ENCODE peak calls at places on chromosomes 3 and 15, in four cellular contexts. One of them, this sample, is unnamed.
A peak's percentile ranks its signal among the peaks of the same experiment; 100 is the strongest.

GRCh38 chr15:63909819-63910437 is 76.2 kb upstream of the HERC1 start:
- DNase-seq in H1: no peak
- DNase-seq in NT2/D1: no peak
- DNase-seq in K562: no peak
- DNase-seq in this sample: no peak

GRCh38 chr3:70308760-70309159 is 3.7 kb downstream of the MDFIC2 start:
- DNase-seq in H1: no peak
- DNase-seq in NT2/D1: peak; percentile 16
- DNase-seq in K562: peak; percentile 1
- DNase-seq in this sample: no peak

GRCh38 chr3:89098964-89099585 is 8.3 kb upstream of the EPHA3 start:
- DNase-seq in H1: peak; percentile 56
- DNase-seq in NT2/D1: peak; percentile 42
- DNase-seq in K562: peak; percentile 34
- DNase-seq in this sample: no peak

GRCh38 chr3:8606666-8607065 is 37.9 kb downstream of the SSUH2 start:
- DNase-seq in H1: no peak
- DNase-seq in NT2/D1: no peak
- DNase-seq in K562: no peak
- DNase-seq in this sample: no peak

GRCh38 chr15:40511093-40511471 is 40.3 kb downstream of the CHST14 start:
- DNase-seq in H1: no peak
- DNase-seq in NT2/D1: no peak
- DNase-seq in K562: no peak
- DNase-seq in this sample: no peak

GRCh38 chr3:46667657-46668056 is 25.8 kb downstream of the ALS2CL start:
- DNase-seq in H1: no peak
- DNase-seq in NT2/D1: no peak
- DNase-seq in K562: no peak
- DNase-seq in this sample: no peak

GRCh38 chr3:8239718-8240698 is 261.6 kb upstream of the LMCD1 start:
- DNase-seq in H1: peak; percentile 49
- DNase-seq in NT2/D1: peak; percentile 59
- DNase-seq in K562: peak; percentile 52
- DNase-seq in this sample: no peak

GRCh38 chr3:105715372-105715771 is 153.4 kb downstream of the CBLB start:
- DNase-seq in H1: no peak
- DNase-seq in NT2/D1: no peak
- DNase-seq in K562: no peak
- DNase-seq in this sample: no peak

GRCh38 chr3:121063628-121064027 is 155.6 kb downstream of the STXBP5L start:
- DNase-seq in H1: no peak
- DNase-seq in NT2/D1: peak; percentile 18
- DNase-seq in K562: peak; percentile 4
- DNase-seq in this sample: no peak

GRCh38 chr3:133663569-133664313 is 2.0 kb upstream of the TOPBP1 start:
- DNase-seq in H1: peak; percentile 47
- DNase-seq in NT2/D1: peak; percentile 62
- DNase-seq in K562: peak; percentile 79
- DNase-seq in this sample: no peak

GRCh38 chr3:160049570-160049969 is 60.9 kb downstream of the IL12A start:
- DNase-seq in H1: no peak
- DNase-seq in NT2/D1: no peak
- DNase-seq in K562: no peak
- DNase-seq in this sample: no peak

GRCh38 chr3:138862531-138862923 is 27.8 kb upstream of the PIK3CB start:
- DNase-seq in H1: peak; percentile 49
- DNase-seq in NT2/D1: peak; percentile 42
- DNase-seq in K562: peak; percentile 44
- DNase-seq in this sample: no peak

GRCh38 chr3:55434789-55435188 is 52.3 kb downstream of the WNT5A start:
- DNase-seq in H1: peak; percentile 54
- DNase-seq in NT2/D1: peak; percentile 13
- DNase-seq in K562: peak; percentile 30
- DNase-seq in this sample: no peak

GRCh38 chr3:145650170-145650569 is 510.8 kb downstream of the PLOD2 start:
- DNase-seq in H1: no peak
- DNase-seq in NT2/D1: no peak
- DNase-seq in K562: no peak
- DNase-seq in this sample: no peak

GRCh38 chr3:157594413-157594812 is 91.2 kb upstream of the VEPH1 start:
- DNase-seq in H1: no peak
- DNase-seq in NT2/D1: no peak
- DNase-seq in K562: no peak
- DNase-seq in this sample: no peak

GRCh38 chr15:73948982-73949381 is 22.7 kb downstream of the LOXL1 start:
- DNase-seq in H1: no peak
- DNase-seq in NT2/D1: no peak
- DNase-seq in K562: no peak
- DNase-seq in this sample: no peak

GRCh38 chr3:42814914-42815507 is 5.8 kb downstream of the ACKR2 start:
- DNase-seq in H1: no peak
- DNase-seq in NT2/D1: no peak
- DNase-seq in K562: peak; percentile 89
- DNase-seq in this sample: no peak

GRCh38 chr15:69390575-69390974 is 23.6 kb upstream of the KIF23 start:
- DNase-seq in H1: no peak
- DNase-seq in NT2/D1: no peak
- DNase-seq in K562: no peak
- DNase-seq in this sample: no peak

GRCh38 chr3:66561374-66561773 is 60.6 kb upstream of the LRIG1 start:
- DNase-seq in H1: no peak
- DNase-seq in NT2/D1: no peak
- DNase-seq in K562: no peak
- DNase-seq in this sample: no peak

GRCh38 chr15:63977102-63977501 is 69.2 kb downstream of the DAPK2 start:
- DNase-seq in H1: no peak
- DNase-seq in NT2/D1: no peak
- DNase-seq in K562: no peak
- DNase-seq in this sample: no peak

GRCh38 chr3:130892759-130893239 is 1.1 kb upstream of the ATP2C1 start:
- DNase-seq in H1: no peak
- DNase-seq in NT2/D1: peak; percentile 63
- DNase-seq in K562: peak; percentile 81
- DNase-seq in this sample: peak; percentile 64

GRCh38 chr3:193737191-193737751 is 144.3 kb downstream of the OPA1 start:
- DNase-seq in H1: no peak
- DNase-seq in NT2/D1: no peak
- DNase-seq in K562: no peak
- DNase-seq in this sample: no peak

GRCh38 chr15:43518073-43518761 is 809 bp downstream of the MAP1A start:
- DNase-seq in H1: peak; percentile 62
- DNase-seq in NT2/D1: no peak
- DNase-seq in K562: peak; percentile 87
- DNase-seq in this sample: no peak

GRCh38 chr3:188780188-188781147 is 391.3 kb upstream of the TPRG1 start:
- DNase-seq in H1: no peak
- DNase-seq in NT2/D1: no peak
- DNase-seq in K562: no peak
- DNase-seq in this sample: no peak

GRCh38 chr15:67103869-67104268 is 38.5 kb downstream of the SMAD3 start:
- DNase-seq in H1: no peak
- DNase-seq in NT2/D1: no peak
- DNase-seq in K562: no peak
- DNase-seq in this sample: no peak

GRCh38 chr3:137050281-137050680 is 92.5 kb downstream of the IL20RB start:
- DNase-seq in H1: no peak
- DNase-seq in NT2/D1: no peak
- DNase-seq in K562: no peak
- DNase-seq in this sample: no peak

GRCh38 chr3:38157117-38157516 is 8.2 kb upstream of the OXSR1 start:
- DNase-seq in H1: no peak
- DNase-seq in NT2/D1: no peak
- DNase-seq in K562: peak; percentile 30
- DNase-seq in this sample: no peak

GRCh38 chr3:133944181-133944580 is 48.5 kb upstream of the RAB6B start:
- DNase-seq in H1: no peak
- DNase-seq in NT2/D1: no peak
- DNase-seq in K562: no peak
- DNase-seq in this sample: no peak

GRCh38 chr3:140093742-140094141 is 158.8 kb downstream of the CLSTN2 start:
- DNase-seq in H1: no peak
- DNase-seq in NT2/D1: no peak
- DNase-seq in K562: no peak
- DNase-seq in this sample: no peak

GRCh38 chr3:123725652-123726400 is 141.0 kb upstream of the HACD2 start:
- DNase-seq in H1: no peak
- DNase-seq in NT2/D1: no peak
- DNase-seq in K562: no peak
- DNase-seq in this sample: no peak

DNA sequence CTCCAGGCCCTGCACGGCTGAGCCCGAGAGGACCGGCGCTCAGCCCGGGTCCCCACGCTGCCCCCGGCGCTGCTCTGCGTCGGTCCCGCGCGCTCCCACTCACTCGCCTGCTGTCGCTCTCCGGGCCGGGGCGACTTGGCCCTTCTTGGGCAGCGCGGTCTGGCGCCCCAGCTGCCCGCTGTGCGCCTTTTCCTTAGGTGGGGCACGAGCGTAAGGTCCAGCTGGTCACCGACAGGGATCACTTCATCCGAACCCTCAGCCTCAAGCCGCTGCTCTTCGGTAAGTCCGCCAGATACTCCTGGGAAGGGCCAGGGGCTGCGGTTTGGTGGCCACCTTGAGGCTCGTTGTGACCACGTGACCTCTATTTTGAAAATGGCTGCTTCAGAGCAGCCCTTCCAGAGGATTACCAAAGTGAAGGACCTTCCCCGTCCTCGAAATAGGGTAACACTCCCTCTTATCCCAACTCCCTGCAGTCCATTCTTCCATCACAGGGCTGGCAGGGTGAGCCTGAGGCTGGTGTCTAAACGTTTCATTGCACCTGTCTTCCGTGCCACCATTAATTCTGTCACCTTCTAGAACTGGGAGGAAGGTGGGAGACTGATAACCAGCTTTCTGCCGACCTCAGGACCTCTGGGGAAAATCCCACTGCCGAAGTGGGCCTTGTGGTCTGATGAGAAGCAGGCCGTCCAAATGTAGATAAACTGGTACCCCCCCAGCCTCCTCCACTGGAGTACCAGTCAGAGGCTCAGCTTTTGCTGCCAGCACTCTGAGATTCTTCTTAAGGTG is 788 bp downstream of the P4HTM start:
- DNase-seq in H1: peak; percentile 72
- DNase-seq in NT2/D1: no peak
- DNase-seq in K562: no peak
- DNase-seq in this sample: no peak
- TF ChIP-seq YY1 in H1: peak; percentile 92
- TF ChIP-seq YY1 in NT2/D1: peak; percentile 39
- TF ChIP-seq YY1 in K562: no peak
- TF ChIP-seq YY1 in this sample: peak; percentile 90

GRCh38 chr3:185878920-185879319 is 54.1 kb upstream of the IGF2BP2 start:
- DNase-seq in H1: no peak
- DNase-seq in NT2/D1: no peak
- DNase-seq in K562: no peak
- DNase-seq in this sample: no peak

DNA sequence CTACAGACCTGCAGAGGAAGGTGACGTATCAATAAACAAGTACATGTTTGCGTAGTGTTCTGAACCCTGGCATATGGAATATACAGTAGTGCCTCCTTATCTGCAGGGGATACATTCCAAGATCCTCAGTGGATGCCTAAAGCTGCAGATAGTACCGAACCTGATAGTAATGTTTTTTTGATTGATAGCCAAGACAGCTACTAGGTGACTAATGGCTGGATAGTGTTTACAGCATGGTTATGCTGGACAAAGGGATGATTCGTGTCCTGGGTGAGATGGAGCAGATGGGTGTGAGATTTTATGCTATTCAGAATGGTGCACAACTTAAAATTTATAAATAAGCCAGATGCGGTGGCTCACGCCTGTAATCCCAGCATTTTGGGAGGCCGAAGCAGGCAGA is 55.8 kb upstream of the IGF2BP2 start:
- DNase-seq in H1: no peak
- DNase-seq in NT2/D1: no peak
- DNase-seq in K562: no peak
- DNase-seq in this sample: no peak
- TF ChIP-seq YY1 in H1: no peak
- TF ChIP-seq YY1 in NT2/D1: no peak
- TF ChIP-seq YY1 in K562: no peak
- TF ChIP-seq YY1 in this sample: no peak

GRCh38 chr15:76335129-76335850 is 1.3 kb upstream of the ISL2 start:
- DNase-seq in H1: peak; percentile 73
- DNase-seq in NT2/D1: no peak
- DNase-seq in K562: no peak
- DNase-seq in this sample: no peak
- TF ChIP-seq YY1 in H1: peak; percentile 12
- TF ChIP-seq YY1 in NT2/D1: no peak
- TF ChIP-seq YY1 in K562: no peak
- TF ChIP-seq YY1 in this sample: no peak

DNA sequence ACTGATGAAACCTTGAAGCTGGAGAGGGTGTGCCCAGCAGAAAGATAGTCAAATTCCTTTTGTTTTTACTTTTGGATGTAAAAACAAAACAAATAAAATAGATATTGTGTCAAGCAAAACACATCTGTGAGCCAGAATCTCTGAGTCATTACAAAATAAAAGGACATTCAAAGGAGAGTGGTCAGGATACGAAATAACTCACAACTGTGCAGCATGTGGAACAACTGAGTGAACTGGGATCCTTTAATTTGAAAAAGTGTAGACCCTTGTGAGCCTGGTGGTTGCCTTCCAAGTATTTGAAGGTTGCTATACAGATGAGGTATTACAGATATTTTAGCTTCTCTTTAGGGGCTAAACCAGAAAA is 26.6 kb downstream of the KCNMB2 start:
- DNase-seq in H1: no peak
- DNase-seq in NT2/D1: no peak
- DNase-seq in K562: no peak
- DNase-seq in this sample: no peak
- TF ChIP-seq YY1 in H1: no peak
- TF ChIP-seq YY1 in NT2/D1: no peak
- TF ChIP-seq YY1 in K562: no peak
- TF ChIP-seq YY1 in this sample: no peak

This sample was measured in GM12878.